ENCODE peak calls at places on chromosome X, in six cellular contexts. L, X, T, V, J and B are unnamed samples.
A peak's percentile ranks its signal among the peaks of the same experiment; 100 is the strongest.

GRCh38 chrX:132900631-132901030 is 57.8 kb downstream of the HS6ST2 start:
- DNase-seq in L (no peak), X (no peak), T (no peak), V (no peak), J (no peak), B (no peak)

GRCh38 chrX:13044441-13044840 is at the start of gene FAM9C:
- DNase-seq in L (no peak), X (no peak), T (no peak), V (no peak), J (no peak), B (no peak)

GRCh38 chrX:27815209-27815608 is 7.4 kb downstream of the MAGEB10 start:
- DNase-seq in L (no peak), X (peak; percentile 82), T (no peak), V (no peak), J (no peak), B (no peak)

GRCh38 chrX:53926030-53926429 is 118.2 kb downstream of the PHF8 start:
- DNase-seq in L (no peak), X (no peak), T (no peak), V (no peak), J (no peak), B (no peak)

GRCh38 chrX:130097507-130098201 is 12.6 kb downstream of the ELF4 start:
- DNase-seq in L (no peak), X (no peak), T (no peak), V (no peak), J (no peak), B (no peak)

GRCh38 chrX:40140706-40141499 is 43.1 kb upstream of the BCOR start:
- DNase-seq in L (no peak), X (peak; percentile 69), T (peak; percentile 44), V (peak; percentile 81), J (peak; percentile 70), B (peak; percentile 74)

GRCh38 chrX:105609530-105609929 is 212.8 kb upstream of the NRK start:
- DNase-seq in L (no peak), X (no peak), T (no peak), V (no peak), J (no peak), B (no peak)

GRCh38 chrX:154549766-154550165 is 2.3 kb downstream of the IKBKG start:
- DNase-seq in L (no peak), X (no peak), T (no peak), V (no peak), J (no peak), B (no peak)

GRCh38 chrX:123860983-123861382 is 1.1 kb downstream of the XIAP start:
- DNase-seq in L (no peak), X (no peak), T (no peak), V (no peak), J (no peak), B (no peak)

GRCh38 chrX:115952417-115953092 is 218.0 kb upstream of the AGTR2 start:
- DNase-seq in L (no peak), X (no peak), T (no peak), V (no peak), J (no peak), B (no peak)

GRCh38 chrX:44503550-44503949 is 39.1 kb downstream of the FUNDC1 start:
- DNase-seq in L (no peak), X (no peak), T (no peak), V (no peak), J (no peak), B (no peak)

DNA sequence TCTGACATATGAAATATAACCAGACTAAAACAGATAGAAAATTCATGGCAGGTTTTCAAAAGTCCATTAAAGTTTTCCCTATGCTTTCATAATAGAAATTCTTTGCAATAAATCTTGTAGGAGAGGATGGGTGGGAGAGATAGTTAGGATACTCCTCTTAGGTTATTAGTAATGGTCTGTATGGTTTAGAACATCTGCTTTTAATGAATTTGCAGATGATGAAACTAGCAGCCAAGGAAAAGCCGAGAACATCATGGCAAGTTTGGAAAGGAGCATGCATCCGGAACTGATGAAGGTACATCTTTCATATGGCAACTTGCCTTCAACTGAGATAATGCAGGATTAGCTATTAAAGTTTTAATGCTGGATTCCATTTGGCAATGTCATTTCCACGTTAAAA is 70.7 kb downstream of the DOCK11 start:
- DNase-seq in L (no peak), X (peak; percentile 25), T (no peak), V (no peak), J (no peak), B (no peak)
- TF ChIP-seq CTCF in L (no peak), X (no peak), T (no peak), V (no peak), J (no peak), B (no peak)

GRCh38 chrX:48919947-48920712 is 1.3 kb upstream of the PIM2 start:
- DNase-seq in L (no peak), X (no peak), T (no peak), V (no peak), J (no peak), B (no peak)

GRCh38 chrX:48919360-48919821 is 567 bp upstream of the PIM2 start:
- DNase-seq in L (no peak), X (no peak), T (no peak), V (no peak), J (no peak), B (no peak)

GRCh38 chrX:48918303-48918643 is 551 bp downstream of the PIM2 start:
- DNase-seq in L (no peak), X (no peak), T (no peak), V (no peak), J (no peak), B (no peak)

GRCh38 chrX:48918644-48919340 is at the start of gene PIM2:
- DNase-seq in L (peak; percentile 75), X (peak; percentile 88), T (peak; percentile 88), V (peak; percentile 95), J (peak; percentile 91), B (peak; percentile 95)

DNA sequence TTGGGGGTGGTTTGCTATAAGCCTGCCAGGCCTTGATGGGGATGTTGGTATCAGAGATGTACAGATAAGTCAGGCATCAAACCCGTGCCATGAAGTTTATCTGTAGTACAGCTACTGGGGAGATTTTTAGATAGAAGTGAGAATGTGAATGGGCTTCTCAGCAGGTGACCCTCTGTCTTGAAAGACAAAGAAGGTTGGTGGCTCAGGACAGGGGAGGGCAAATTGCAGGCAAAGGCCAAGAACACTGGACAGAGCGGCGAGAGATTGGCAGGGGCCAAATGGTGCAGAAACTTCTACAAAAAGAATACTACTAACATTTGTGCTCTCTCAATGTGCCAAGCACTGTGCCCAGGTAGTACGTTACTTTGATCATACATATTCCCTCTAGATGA is 1.9 kb upstream of the PIM2 start:
- DNase-seq in L (no peak), X (no peak), T (no peak), V (no peak), J (no peak), B (no peak)
- H3K27ac ChIP-seq in L (no peak overlapping the region), X (no peak overlapping the region), T (no peak overlapping the region), V (no peak overlapping the region), J (no peak overlapping the region), B (no peak overlapping the region)

DNA sequence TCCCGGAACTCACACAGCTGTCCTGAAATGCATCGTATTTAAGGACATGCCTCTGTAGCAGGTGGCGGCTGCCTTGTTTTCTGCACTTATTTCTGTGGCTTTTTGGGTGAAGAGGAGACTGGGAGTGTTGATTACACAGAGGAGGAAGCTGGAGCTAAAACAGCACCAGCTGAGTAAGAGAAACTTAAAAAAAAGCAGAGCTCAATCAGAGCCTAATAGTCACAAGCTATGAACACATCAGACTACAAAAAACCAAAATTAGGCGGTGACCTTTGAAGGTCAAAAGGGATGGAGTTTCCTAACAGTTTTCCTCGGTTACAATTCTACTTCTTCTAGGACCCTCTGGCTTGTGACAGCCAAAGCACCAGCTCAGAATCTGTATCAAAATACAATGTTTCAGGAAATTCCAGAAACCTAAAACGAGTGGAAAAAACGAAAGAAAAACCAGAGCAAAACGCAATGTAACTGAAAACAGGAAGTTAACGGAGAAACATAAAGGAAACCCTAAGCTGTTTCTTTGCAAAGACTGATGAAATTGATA is 13.5 kb downstream of the PRKX start:
- DNase-seq in L (no peak), X (no peak), T (no peak), V (no peak), J (no peak), B (no peak)
- H3K4me3 ChIP-seq in L (peak overlapping the region; percentile 12), X (peak overlapping the region; percentile 52), T (peak overlapping the region; percentile 40), V (peak overlapping the region; percentile 42), J (no peak overlapping the region), B (no peak overlapping the region)

GRCh38 chrX:38468758-38469157 is 92.6 kb upstream of the TSPAN7 start:
- DNase-seq in L (no peak), X (no peak), T (no peak), V (no peak), J (no peak), B (no peak)

GRCh38 chrX:38473715-38474114 is 87.6 kb upstream of the TSPAN7 start:
- DNase-seq in L (no peak), X (no peak), T (no peak), V (no peak), J (no peak), B (no peak)

GRCh38 chrX:38474543-38474942 is 86.8 kb upstream of the TSPAN7 start:
- DNase-seq in L (no peak), X (no peak), T (no peak), V (no peak), J (no peak), B (no peak)
- TF ChIP-seq CTCF in L (no peak), X (no peak), T (no peak), V (no peak), J (no peak), B (no peak)

GRCh38 chrX:100654256-100654655 is 10.3 kb downstream of the SRPX2 start:
- DNase-seq in L (no peak), X (no peak), T (no peak), V (no peak), J (no peak), B (no peak)

GRCh38 chrX:100662153-100662552 is 18.2 kb downstream of the SRPX2 start:
- DNase-seq in L (no peak), X (no peak), T (no peak), V (no peak), J (no peak), B (no peak)

GRCh38 chrX:100659431-100660137 is 15.6 kb downstream of the SRPX2 start:
- DNase-seq in L (no peak), X (no peak), T (no peak), V (no peak), J (no peak), B (no peak)

GRCh38 chrX:100662791-100663190 is 18.8 kb downstream of the SRPX2 start:
- DNase-seq in L (no peak), X (peak; percentile 12), T (no peak), V (no peak), J (no peak), B (no peak)

GRCh38 chrX:100658936-100659335 is 14.9 kb downstream of the SRPX2 start:
- DNase-seq in L (no peak), X (no peak), T (no peak), V (no peak), J (no peak), B (no peak)
- H3K27ac ChIP-seq in L (no peak overlapping the region), X (no peak overlapping the region), T (no peak overlapping the region), V (no peak overlapping the region), J (no peak overlapping the region), B (no peak overlapping the region)